ENCODE peak calls at places on chromosomes 13 and 19, in six cellular contexts. U, O, K, F, W and P are unnamed samples.

GRCh38 chr13:40403509-40404241 is 262.8 kb downstream of the FOXO1 start:
- DNase-seq in U (no peak), F (no peak), K (no peak), W (no peak), O (no peak), P (no peak)

GRCh38 chr19:14085309-14085995 is at the start of gene C19orf67:
- DNase-seq in U (no peak), K (no peak), O (no peak), F (no peak), W (no peak), P (no peak)

GRCh38 chr19:14002571-14003278 is 3.4 kb downstream of the RFX1 start:
- DNase-seq in W (no peak), O (no peak), F (no peak), K (no peak), U (no peak), P (no peak)

GRCh38 chr19:46232029-46232428 is 2.5 kb downstream of the IGFL1 start:
- DNase-seq in U (peak; percentile 96), F (peak; percentile 90), W (no peak), O (no peak), K (no peak), P (no peak)

GRCh38 chr19:36547001-36547732 is 19.1 kb upstream of the ZNF260 start:
- DNase-seq in O (no peak), U (no peak), K (no peak), F (peak; percentile 1), W (peak; percentile 3), P (no peak)

GRCh38 chr19:12834418-12834943 is at the start of gene RTBDN:
- DNase-seq in F (peak; percentile 35), O (no peak), U (no peak), W (no peak), K (no peak), P (no peak)

GRCh38 chr13:96984061-96984508 is 10.2 kb downstream of the OXGR1 start:
- DNase-seq in W (no peak), F (peak; percentile 69), U (peak; percentile 50), K (no peak), O (peak; percentile 81), P (peak; percentile 66)

GRCh38 chr19:46303345-46303701 is 6.5 kb downstream of the HIF3A start:
- DNase-seq in U (no peak), K (no peak), W (no peak), O (no peak), F (no peak), P (no peak)

GRCh38 chr19:33429891-33430673 is 56.6 kb downstream of the CEBPG start:
- DNase-seq in W (no peak), U (no peak), F (no peak), O (no peak), K (no peak), P (no peak)

GRCh38 chr19:41616785-41617621 is 9.9 kb downstream of the CEACAM4 start:
- DNase-seq in U (peak; percentile 19), F (peak; percentile 44), O (no peak), K (no peak), W (peak; percentile 10), P (no peak)

GRCh38 chr13:39612023-39612637 is 9.1 kb upstream of the LHFPL6 start:
- DNase-seq in W (peak; percentile 78), U (peak; percentile 37), F (peak; percentile 78), K (peak; percentile 33), O (peak; percentile 83), P (no peak)

GRCh38 chr19:45311640-45312039 is 11.0 kb downstream of the CKM start:
- DNase-seq in O (no peak), U (no peak), W (no peak), K (no peak), F (no peak), P (no peak)

GRCh38 chr13:94305033-94305432 is 174.4 kb downstream of the DCT start:
- DNase-seq in O (no peak), F (peak; percentile 30), U (no peak), K (no peak), W (no peak), P (no peak)

GRCh38 chr13:99698816-99699099 is 197.5 kb downstream of the TM9SF2 start:
- DNase-seq in U (no peak), K (no peak), F (no peak), W (no peak), O (no peak), P (no peak)

GRCh38 chr13:34162545-34162936 is 344.6 kb downstream of the RFC3 start:
- DNase-seq in U (no peak), K (no peak), W (peak; percentile 34), O (no peak), F (no peak), P (no peak)

GRCh38 chr19:3206216-3206953 is 18.1 kb upstream of the CELF5 start:
- DNase-seq in O (no peak), U (no peak), K (no peak), F (no peak), W (no peak), P (no peak)

GRCh38 chr13:97749174-97749573 is 204.3 kb upstream of the IPO5 start:
- DNase-seq in O (no peak), W (peak; percentile 1), U (peak; percentile 1), K (no peak), F (peak; percentile 85), P (peak; percentile 60)

GRCh38 chr13:74820809-74821208 is 661.2 kb downstream of the TBC1D4 start:
- DNase-seq in F (no peak), K (no peak), U (no peak), W (no peak), O (no peak), P (no peak)

GRCh38 chr13:44413095-44413494 is 39.5 kb downstream of the SERP2 start:
- DNase-seq in W (peak; percentile 53), K (no peak), U (no peak), F (no peak), O (no peak), P (no peak)

GRCh38 chr13:66069570-66069969 is 1160.6 kb downstream of the PCDH9 start:
- DNase-seq in U (no peak), W (peak; percentile 29), O (no peak), F (no peak), K (no peak), P (no peak)

GRCh38 chr13:100933841-100934240 is 259.2 kb upstream of the TMTC4 start:
- DNase-seq in F (no peak), O (no peak), W (no peak), U (no peak), K (no peak), P (no peak)

GRCh38 chr13:114237415-114238112 is 2.9 kb downstream of the CDC16 start:
- DNase-seq in U (no peak), O (no peak), W (no peak), F (no peak), K (no peak), P (no peak)

GRCh38 chr19:29478578-29479565 is 46.9 kb upstream of the VSTM2B start:
- DNase-seq in F (no peak), U (peak; percentile 24), O (no peak), W (no peak), K (no peak), P (no peak)

GRCh38 chr13:110661256-110661655 is 44.7 kb downstream of the CARS2 start:
- DNase-seq in U (no peak), K (no peak), O (no peak), W (no peak), F (no peak), P (no peak)

GRCh38 chr13:75132800-75133695 is 348.9 kb downstream of the TBC1D4 start:
- DNase-seq in K (no peak), F (no peak), W (no peak), U (no peak), O (no peak), P (no peak)

GRCh38 chr13:45055902-45056648 is 64.2 kb upstream of the GTF2F2 start:
- DNase-seq in W (peak; percentile 56), F (peak; percentile 82), K (peak; percentile 69), O (no peak), U (no peak), P (peak; percentile 91)

GRCh38 chr13:24097064-24097463 is 63.5 kb upstream of the SPATA13 start:
- DNase-seq in O (peak; percentile 17), W (peak; percentile 76), K (no peak), F (peak; percentile 19), U (no peak), P (no peak)

GRCh38 chr19:38658462-38659306 is 11.2 kb downstream of the ACTN4 start:
- DNase-seq in O (peak; percentile 91), F (peak; percentile 97), K (peak; percentile 90), U (peak; percentile 70), W (peak; percentile 100), P (peak; percentile 99)
- H3K27ac ChIP-seq in O (peak overlapping the region; percentile 92), F (peak overlapping the region; percentile 99), K (peak overlapping the region; percentile 98), U (peak overlapping the region; percentile 99), W (peak overlapping the region; percentile 97), P (peak overlapping the region; percentile 99)

GRCh38 chr19:21705393-21705792 is 62.0 kb downstream of the ZNF100 start:
- DNase-seq in K (no peak), O (no peak), U (no peak), F (no peak), W (no peak), P (no peak)
- H3K27ac ChIP-seq in K (no peak overlapping the region), O (no peak overlapping the region), U (no peak overlapping the region), F (no peak overlapping the region), W (no peak overlapping the region), P (no peak overlapping the region)

GRCh38 chr19:5914358-5914774 is 312 bp downstream of the CAPS start:
- DNase-seq in K (no peak), U (peak; percentile 35), O (no peak), F (peak; percentile 40), W (no peak), P (no peak)

GRCh38 chr19:5908773-5909442 is 4.2 kb downstream of the VMAC start:
- DNase-seq in U (no peak), F (no peak), W (no peak), O (no peak), K (no peak), P (no peak)

GRCh38 chr19:5907216-5907615 is 2.5 kb downstream of the VMAC start:
- DNase-seq in K (no peak), U (no peak), O (no peak), W (no peak), F (no peak), P (no peak)

GRCh38 chr19:5913739-5914357 is at the start of gene CAPS:
- DNase-seq in W (peak; percentile 23), F (peak; percentile 97), O (peak; percentile 85), U (peak; percentile 85), K (peak; percentile 21), P (peak; percentile 18)

DNA sequence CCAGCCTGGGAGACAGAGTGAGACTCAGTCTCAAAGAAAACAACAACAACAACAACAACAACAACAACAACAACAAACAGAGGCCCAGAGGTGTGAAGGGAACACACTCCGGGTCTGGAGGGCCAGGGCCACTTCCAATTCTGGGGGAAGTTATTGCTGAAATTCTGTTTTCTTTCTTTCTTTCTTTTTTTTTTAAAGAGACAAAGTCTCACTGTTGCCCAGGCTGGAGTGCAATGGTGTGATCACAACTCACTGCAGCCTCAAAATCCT is 3.5 kb upstream of the CAPS start:
- DNase-seq in O (no peak), K (no peak), U (no peak), F (no peak), W (no peak), P (no peak)
- H3K27ac ChIP-seq in O (no peak overlapping the region), K (no peak overlapping the region), U (no peak overlapping the region), F (no peak overlapping the region), W (no peak overlapping the region), P (peak overlapping the region; percentile 60)

GRCh38 chr19:5873617-5874199 is 3.4 kb upstream of the FUT5 start:
- DNase-seq in K (no peak), F (no peak), O (no peak), W (no peak), U (no peak), P (no peak)
- H3K27ac ChIP-seq in K (no peak overlapping the region), F (no peak overlapping the region), O (no peak overlapping the region), W (no peak overlapping the region), U (no peak overlapping the region), P (no peak overlapping the region)